ENCODE peak calls at places on chromosomes 4 and X, in ten cellular contexts. One of them, this sample, is unnamed. For H3K36me3, the result is how much of the 10 kb centered on the place peaks cover.

GRCh38 chr4:74964311-74964710 is 31.4 kb downstream of the PARM1 start:
- DNase-seq in fibroblast of lung: no peak
- DNase-seq in BE2C: no peak
- DNase-seq in stomach: no peak
- DNase-seq in GM06990: no peak
- DNase-seq in GM23338: no peak
- DNase-seq in upper lobe of right lung: no peak
- DNase-seq in sigmoid colon: no peak
- DNase-seq in BJ: no peak
- DNase-seq in esophagus squamous epithelium: no peak
- DNase-seq in this sample: no peak

GRCh38 chr4:175953960-175954521 is 111.6 kb upstream of the WDR17 start:
- DNase-seq in fibroblast of lung: no peak
- DNase-seq in BE2C: no peak
- DNase-seq in stomach: no peak
- DNase-seq in GM06990: peak
- DNase-seq in GM23338: peak
- DNase-seq in upper lobe of right lung: no peak
- DNase-seq in sigmoid colon: no peak
- DNase-seq in BJ: no peak
- DNase-seq in esophagus squamous epithelium: no peak
- DNase-seq in this sample: no peak

GRCh38 chr4:101952985-101953384 is 162.5 kb downstream of the BANK1 start:
- DNase-seq in fibroblast of lung: no peak
- DNase-seq in BE2C: no peak
- DNase-seq in stomach: no peak
- DNase-seq in GM06990: no peak
- DNase-seq in GM23338: no peak
- DNase-seq in upper lobe of right lung: no peak
- DNase-seq in sigmoid colon: no peak
- DNase-seq in BJ: no peak
- DNase-seq in esophagus squamous epithelium: no peak
- DNase-seq in this sample: no peak

GRCh38 chrX:137926090-137926489 is 360.2 kb downstream of the ZIC3 start:
- DNase-seq in fibroblast of lung: no peak
- DNase-seq in BE2C: peak
- DNase-seq in stomach: no peak
- DNase-seq in GM06990: no peak
- DNase-seq in GM23338: peak
- DNase-seq in upper lobe of right lung: no peak
- DNase-seq in sigmoid colon: no peak
- DNase-seq in BJ: no peak
- DNase-seq in esophagus squamous epithelium: no peak
- DNase-seq in this sample: no peak

GRCh38 chr4:160372390-160372789 is 1269.5 kb downstream of the RAPGEF2 start:
- DNase-seq in fibroblast of lung: no peak
- DNase-seq in BE2C: no peak
- DNase-seq in stomach: no peak
- DNase-seq in GM06990: no peak
- DNase-seq in GM23338: no peak
- DNase-seq in upper lobe of right lung: no peak
- DNase-seq in sigmoid colon: no peak
- DNase-seq in BJ: no peak
- DNase-seq in esophagus squamous epithelium: no peak
- DNase-seq in this sample: no peak

GRCh38 chrX:150163181-150163930 is 199.8 kb upstream of the MAMLD1 start:
- DNase-seq in fibroblast of lung: no peak
- DNase-seq in BE2C: no peak
- DNase-seq in stomach: no peak
- DNase-seq in GM06990: no peak
- DNase-seq in GM23338: no peak
- DNase-seq in upper lobe of right lung: no peak
- DNase-seq in sigmoid colon: no peak
- DNase-seq in BJ: no peak
- DNase-seq in esophagus squamous epithelium: no peak
- DNase-seq in this sample: no peak

GRCh38 chr4:187687701-187688100 is 307.9 kb upstream of the ZFP42 start:
- DNase-seq in fibroblast of lung: no peak
- DNase-seq in BE2C: no peak
- DNase-seq in stomach: no peak
- DNase-seq in GM06990: no peak
- DNase-seq in GM23338: no peak
- DNase-seq in upper lobe of right lung: no peak
- DNase-seq in sigmoid colon: no peak
- DNase-seq in BJ: no peak
- DNase-seq in esophagus squamous epithelium: no peak
- DNase-seq in this sample: no peak

GRCh38 chr4:177033632-177034031 is 240.9 kb upstream of the VEGFC start:
- DNase-seq in fibroblast of lung: no peak
- DNase-seq in BE2C: no peak
- DNase-seq in stomach: no peak
- DNase-seq in GM06990: no peak
- DNase-seq in GM23338: no peak
- DNase-seq in upper lobe of right lung: no peak
- DNase-seq in sigmoid colon: no peak
- DNase-seq in BJ: no peak
- DNase-seq in esophagus squamous epithelium: no peak
- DNase-seq in this sample: no peak

GRCh38 chrX:42269186-42269585 is 345.8 kb upstream of the CASK start:
- DNase-seq in fibroblast of lung: no peak
- DNase-seq in BE2C: no peak
- DNase-seq in stomach: no peak
- DNase-seq in GM06990: no peak
- DNase-seq in GM23338: no peak
- DNase-seq in upper lobe of right lung: no peak
- DNase-seq in sigmoid colon: no peak
- DNase-seq in BJ: peak
- DNase-seq in esophagus squamous epithelium: no peak
- DNase-seq in this sample: no peak

GRCh38 chr4:72767903-72768817 is 199.1 kb upstream of the ADAMTS3 start:
- DNase-seq in fibroblast of lung: peak
- DNase-seq in BE2C: no peak
- DNase-seq in stomach: no peak
- DNase-seq in GM06990: no peak
- DNase-seq in GM23338: no peak
- DNase-seq in upper lobe of right lung: no peak
- DNase-seq in sigmoid colon: no peak
- DNase-seq in BJ: peak
- DNase-seq in esophagus squamous epithelium: no peak
- DNase-seq in this sample: peak

GRCh38 chr4:94407846-94408245 is 43.9 kb upstream of the PDLIM5 start:
- DNase-seq in fibroblast of lung: peak
- DNase-seq in BE2C: no peak
- DNase-seq in stomach: no peak
- DNase-seq in GM06990: no peak
- DNase-seq in GM23338: no peak
- DNase-seq in upper lobe of right lung: no peak
- DNase-seq in sigmoid colon: no peak
- DNase-seq in BJ: no peak
- DNase-seq in esophagus squamous epithelium: no peak
- DNase-seq in this sample: no peak

GRCh38 chr4:13919021-13919441 is 291.5 kb upstream of the BOD1L1 start:
- DNase-seq in fibroblast of lung: peak
- DNase-seq in BE2C: no peak
- DNase-seq in stomach: no peak
- DNase-seq in GM06990: no peak
- DNase-seq in GM23338: no peak
- DNase-seq in upper lobe of right lung: no peak
- DNase-seq in sigmoid colon: peak
- DNase-seq in BJ: peak
- DNase-seq in esophagus squamous epithelium: no peak
- DNase-seq in this sample: no peak

GRCh38 chr4:7396186-7396585 is 38.5 kb downstream of the PSAPL1 start:
- DNase-seq in fibroblast of lung: no peak
- DNase-seq in BE2C: no peak
- DNase-seq in stomach: no peak
- DNase-seq in GM06990: no peak
- DNase-seq in GM23338: no peak
- DNase-seq in upper lobe of right lung: no peak
- DNase-seq in sigmoid colon: no peak
- DNase-seq in BJ: no peak
- DNase-seq in esophagus squamous epithelium: no peak
- DNase-seq in this sample: no peak

GRCh38 chr4:24137963-24138601 is 248.2 kb upstream of the PPARGC1A start:
- DNase-seq in fibroblast of lung: no peak
- DNase-seq in BE2C: no peak
- DNase-seq in stomach: peak
- DNase-seq in GM06990: no peak
- DNase-seq in GM23338: no peak
- DNase-seq in upper lobe of right lung: no peak
- DNase-seq in sigmoid colon: no peak
- DNase-seq in BJ: no peak
- DNase-seq in esophagus squamous epithelium: no peak
- DNase-seq in this sample: no peak

GRCh38 chrX:20971250-20971649 is 403.0 kb upstream of the CNKSR2 start:
- DNase-seq in fibroblast of lung: no peak
- DNase-seq in BE2C: no peak
- DNase-seq in stomach: no peak
- DNase-seq in GM06990: no peak
- DNase-seq in GM23338: no peak
- DNase-seq in upper lobe of right lung: no peak
- DNase-seq in sigmoid colon: no peak
- DNase-seq in BJ: no peak
- DNase-seq in esophagus squamous epithelium: no peak
- DNase-seq in this sample: no peak
- TF ChIP-seq CTCF in fibroblast of lung: no peak
- TF ChIP-seq CTCF in BE2C: no peak
- TF ChIP-seq CTCF in stomach: no peak
- TF ChIP-seq CTCF in GM06990: no peak
- TF ChIP-seq CTCF in GM23338: no peak
- TF ChIP-seq CTCF in upper lobe of right lung: no peak
- TF ChIP-seq CTCF in sigmoid colon: no peak
- TF ChIP-seq CTCF in BJ: no peak
- TF ChIP-seq CTCF in esophagus squamous epithelium: no peak
- TF ChIP-seq CTCF in this sample: no peak

DNA sequence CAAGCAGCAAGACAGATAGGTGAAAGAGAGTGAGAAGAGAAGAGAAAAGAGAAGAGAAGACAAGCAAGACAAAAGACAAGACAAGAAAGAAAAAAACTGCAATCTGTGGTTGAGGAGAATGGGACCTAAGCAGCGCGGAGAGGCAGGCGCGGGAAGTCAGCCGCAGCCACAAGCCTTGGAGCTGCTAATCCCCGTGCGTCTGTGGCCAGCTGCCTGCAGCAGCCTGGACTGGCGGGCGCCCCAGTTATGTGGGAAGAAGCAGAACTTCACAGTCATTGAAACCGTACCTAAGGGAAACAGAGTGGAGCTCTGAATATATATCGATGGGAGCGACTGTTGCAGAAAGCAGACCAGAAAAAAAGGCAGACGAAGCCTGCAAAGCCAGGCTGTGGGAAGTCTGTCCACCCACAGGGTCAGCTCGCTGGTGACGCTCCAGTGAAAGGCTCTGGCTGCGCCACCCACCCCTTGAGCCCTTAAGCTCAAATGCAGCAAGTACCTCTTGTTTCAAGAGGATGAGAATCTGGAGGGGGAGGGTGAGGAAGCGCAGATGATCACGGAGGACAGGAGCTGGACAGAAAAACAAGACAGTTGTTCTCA is 24.8 kb downstream of the KCNE5 start:
- DNase-seq in fibroblast of lung: peak
- DNase-seq in BE2C: no peak
- DNase-seq in stomach: no peak
- DNase-seq in GM06990: no peak
- DNase-seq in GM23338: peak
- DNase-seq in upper lobe of right lung: peak
- DNase-seq in sigmoid colon: no peak
- DNase-seq in BJ: no peak
- DNase-seq in esophagus squamous epithelium: no peak
- DNase-seq in this sample: no peak
- H3K4me3 ChIP-seq in fibroblast of lung: no peak
- H3K4me3 ChIP-seq in BE2C: no peak
- H3K4me3 ChIP-seq in stomach: no peak
- H3K4me3 ChIP-seq in GM06990: no peak
- H3K4me3 ChIP-seq in GM23338: peak
- H3K4me3 ChIP-seq in upper lobe of right lung: no peak
- H3K4me3 ChIP-seq in sigmoid colon: no peak
- H3K4me3 ChIP-seq in BJ: no peak
- H3K4me3 ChIP-seq in esophagus squamous epithelium: no peak
- H3K4me3 ChIP-seq in this sample: no peak

GRCh38 chr4:71026086-71026485 is 32.6 kb downstream of the DCK start:
- DNase-seq in fibroblast of lung: peak
- DNase-seq in BE2C: no peak
- DNase-seq in stomach: no peak
- DNase-seq in GM06990: no peak
- DNase-seq in GM23338: no peak
- DNase-seq in upper lobe of right lung: no peak
- DNase-seq in sigmoid colon: no peak
- DNase-seq in BJ: peak
- DNase-seq in esophagus squamous epithelium: no peak
- DNase-seq in this sample: peak
- H3K36me3 ChIP-seq in fibroblast of lung: under half
- H3K36me3 ChIP-seq in BE2C: under half
- H3K36me3 ChIP-seq in stomach: under half
- H3K36me3 ChIP-seq in GM06990: under half
- H3K36me3 ChIP-seq in GM23338: under half
- H3K36me3 ChIP-seq in upper lobe of right lung: under half
- H3K36me3 ChIP-seq in sigmoid colon: under half
- H3K36me3 ChIP-seq in BJ: under half
- H3K36me3 ChIP-seq in esophagus squamous epithelium: under half
- H3K36me3 ChIP-seq in this sample: under half

GRCh38 chr4:139453371-139454110 is 380 bp upstream of the RAB33B start:
- DNase-seq in fibroblast of lung: peak
- DNase-seq in BE2C: peak
- DNase-seq in stomach: peak
- DNase-seq in GM06990: peak
- DNase-seq in GM23338: peak
- DNase-seq in upper lobe of right lung: peak
- DNase-seq in sigmoid colon: peak
- DNase-seq in BJ: peak
- DNase-seq in esophagus squamous epithelium: peak
- DNase-seq in this sample: peak

GRCh38 chr4:139452000-139452399 is 1.9 kb upstream of the RAB33B start:
- DNase-seq in fibroblast of lung: no peak
- DNase-seq in BE2C: no peak
- DNase-seq in stomach: no peak
- DNase-seq in GM06990: no peak
- DNase-seq in GM23338: no peak
- DNase-seq in upper lobe of right lung: no peak
- DNase-seq in sigmoid colon: no peak
- DNase-seq in BJ: no peak
- DNase-seq in esophagus squamous epithelium: no peak
- DNase-seq in this sample: no peak

GRCh38 chr4:139454646-139455045 is 725 bp downstream of the RAB33B start:
- DNase-seq in fibroblast of lung: no peak
- DNase-seq in BE2C: no peak
- DNase-seq in stomach: no peak
- DNase-seq in GM06990: no peak
- DNase-seq in GM23338: no peak
- DNase-seq in upper lobe of right lung: no peak
- DNase-seq in sigmoid colon: no peak
- DNase-seq in BJ: no peak
- DNase-seq in esophagus squamous epithelium: no peak
- DNase-seq in this sample: no peak

GRCh38 chr4:139454111-139454600 is at the start of gene RAB33B:
- DNase-seq in fibroblast of lung: peak
- DNase-seq in BE2C: no peak
- DNase-seq in stomach: no peak
- DNase-seq in GM06990: no peak
- DNase-seq in GM23338: no peak
- DNase-seq in upper lobe of right lung: no peak
- DNase-seq in sigmoid colon: no peak
- DNase-seq in BJ: no peak
- DNase-seq in esophagus squamous epithelium: no peak
- DNase-seq in this sample: no peak

GRCh38 chr4:139453041-139453370 is 915 bp upstream of the RAB33B start:
- DNase-seq in fibroblast of lung: peak
- DNase-seq in BE2C: no peak
- DNase-seq in stomach: no peak
- DNase-seq in GM06990: no peak
- DNase-seq in GM23338: peak
- DNase-seq in upper lobe of right lung: no peak
- DNase-seq in sigmoid colon: no peak
- DNase-seq in BJ: no peak
- DNase-seq in esophagus squamous epithelium: no peak
- DNase-seq in this sample: peak
- TF ChIP-seq CTCF in fibroblast of lung: peak
- TF ChIP-seq CTCF in BE2C: peak
- TF ChIP-seq CTCF in stomach: no peak
- TF ChIP-seq CTCF in GM06990: peak
- TF ChIP-seq CTCF in GM23338: peak
- TF ChIP-seq CTCF in upper lobe of right lung: peak
- TF ChIP-seq CTCF in sigmoid colon: peak
- TF ChIP-seq CTCF in BJ: peak
- TF ChIP-seq CTCF in esophagus squamous epithelium: no peak
- TF ChIP-seq CTCF in this sample: peak

This sample was measured in kidney epithelial cell.